ENCODE peak calls at places on chromosomes 6 and 20, in five cellular contexts. J, E, I, C and A are unnamed samples. For H3K4me1, the result is how much of the 10 kb centered on the place peaks cover.

GRCh38 chr6:99789767-99790166 is 183.1 kb downstream of the PRDM13 start:
- DNase-seq in J (no peak), E (no peak), I (no peak), C (no peak), A (no peak)

GRCh38 chr6:127618729-127619128 is 41.8 kb downstream of the C6orf58 start:
- DNase-seq in J (no peak), E (no peak), I (peak), C (no peak), A (no peak)

GRCh38 chr20:57662313-57663240 is 42.4 kb upstream of the ZBP1 start:
- DNase-seq in J (peak), E (peak), I (no peak), C (no peak), A (peak)

GRCh38 chr6:6915219-6915618 is 192.5 kb upstream of the RREB1 start:
- DNase-seq in J (no peak), E (no peak), I (no peak), C (no peak), A (no peak)

GRCh38 chr6:42404494-42404893 is 47.2 kb downstream of the TRERF1 start:
- DNase-seq in J (peak), E (peak), I (peak), C (no peak), A (no peak)

GRCh38 chr20:38187512-38187911 is 22.4 kb upstream of the TGM2 start:
- DNase-seq in J (no peak), E (no peak), I (peak), C (peak), A (peak)

GRCh38 chr6:36130672-36131516 is 581 bp downstream of the MAPK13 start:
- DNase-seq in J (no peak), E (peak), I (no peak), C (peak), A (peak)

GRCh38 chr6:166540631-166541331 is 45.7 kb downstream of the RAMACL start:
- DNase-seq in J (peak), E (no peak), I (peak), C (no peak), A (no peak)

GRCh38 chr6:169082817-169083540 is 170.7 kb downstream of the THBS2 start:
- DNase-seq in J (no peak), E (no peak), I (no peak), C (no peak), A (no peak)

GRCh38 chr6:168578036-168578435 is 137.1 kb downstream of the SMOC2 start:
- DNase-seq in J (no peak), E (no peak), I (no peak), C (no peak), A (no peak)

GRCh38 chr6:34922177-34922663 is 33.2 kb downstream of the ANKS1A start:
- DNase-seq in J (no peak), E (no peak), I (peak), C (peak), A (no peak)

GRCh38 chr6:158047120-158047518 is 65.5 kb downstream of the SYNJ2 start:
- DNase-seq in J (no peak), E (no peak), I (peak), C (no peak), A (no peak)

GRCh38 chr20:57837208-57838035 is 127.6 kb upstream of the PMEPA1 start:
- DNase-seq in J (no peak), E (no peak), I (no peak), C (no peak), A (no peak)

GRCh38 chr6:7500737-7501282 is 40.7 kb upstream of the DSP start:
- DNase-seq in J (no peak), E (no peak), I (no peak), C (no peak), A (no peak)

GRCh38 chr6:44508646-44509045 is 121.1 kb downstream of the CDC5L start:
- DNase-seq in J (no peak), E (no peak), I (peak), C (no peak), A (no peak)

GRCh38 chr20:39233755-39234154 is 271.6 kb downstream of the DHX35 start:
- DNase-seq in J (no peak), E (no peak), I (no peak), C (no peak), A (no peak)

GRCh38 chr20:16415079-16415478 is 158.2 kb downstream of the KIF16B start:
- DNase-seq in J (no peak), E (no peak), I (peak), C (no peak), A (no peak)

GRCh38 chr6:160238786-160239751 is 19.6 kb downstream of the SLC22A2 start:
- DNase-seq in J (no peak), E (no peak), I (no peak), C (no peak), A (no peak)

GRCh38 chr6:117495873-117496272 is 13.4 kb downstream of the DCBLD1 start:
- DNase-seq in J (no peak), E (no peak), I (peak), C (no peak), A (no peak)

GRCh38 chr20:62489186-62489939 is 13.6 kb upstream of the GATA5 start:
- DNase-seq in J (no peak), E (no peak), I (no peak), C (no peak), A (no peak)

GRCh38 chr6:138586638-138587037 is 87.3 kb upstream of the NHSL1 start:
- DNase-seq in J (no peak), E (no peak), I (no peak), C (no peak), A (no peak)

GRCh38 chr6:104548297-104548696 is 311.4 kb downstream of the HACE1 start:
- DNase-seq in J (no peak), E (no peak), I (no peak), C (no peak), A (no peak)

GRCh38 chr6:7238900-7239589 is 74.0 kb downstream of the SSR1 start:
- DNase-seq in J (peak), E (peak), I (peak), C (peak), A (peak)

DNA sequence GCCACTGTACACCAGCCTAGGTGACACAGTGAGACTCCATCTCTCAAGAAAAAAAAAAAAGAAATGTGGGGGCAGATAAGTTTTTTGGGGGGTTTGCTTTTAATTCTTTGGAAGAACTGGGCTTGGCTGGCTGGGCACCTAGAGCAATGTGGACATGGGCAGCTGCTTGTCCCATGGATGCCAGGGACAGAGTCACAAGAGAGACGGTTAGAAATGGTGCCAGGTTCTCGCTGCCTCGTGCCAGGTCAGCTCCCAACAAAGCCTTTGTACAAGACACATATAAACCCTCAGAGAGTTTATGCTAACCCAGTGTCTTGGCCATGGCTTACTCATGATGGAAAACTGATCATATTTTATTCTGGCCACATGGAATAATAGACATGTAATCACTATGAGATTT is 76.2 kb upstream of the ESR1 start:
- DNase-seq in J (no peak), E (no peak), I (no peak), C (no peak), A (no peak)
- TF ChIP-seq POLR2A in J (no peak), E (no peak), I (no peak), C (no peak), A (no peak)

GRCh38 chr6:4021133-4021861 is 57.6 kb downstream of the FAM217A start:
- DNase-seq in J (peak), E (peak), I (peak), C (peak), A (peak)

GRCh38 chr6:4023240-4023639 is 55.7 kb downstream of the FAM217A start:
- DNase-seq in J (no peak), E (no peak), I (no peak), C (peak), A (no peak)

GRCh38 chr6:4021862-4022715 is 56.8 kb downstream of the FAM217A start:
- DNase-seq in J (no peak), E (no peak), I (no peak), C (peak), A (no peak)

GRCh38 chr6:4018194-4019111 is 60.5 kb downstream of the FAM217A start:
- DNase-seq in J (peak), E (peak), I (peak), C (peak), A (peak)

DNA sequence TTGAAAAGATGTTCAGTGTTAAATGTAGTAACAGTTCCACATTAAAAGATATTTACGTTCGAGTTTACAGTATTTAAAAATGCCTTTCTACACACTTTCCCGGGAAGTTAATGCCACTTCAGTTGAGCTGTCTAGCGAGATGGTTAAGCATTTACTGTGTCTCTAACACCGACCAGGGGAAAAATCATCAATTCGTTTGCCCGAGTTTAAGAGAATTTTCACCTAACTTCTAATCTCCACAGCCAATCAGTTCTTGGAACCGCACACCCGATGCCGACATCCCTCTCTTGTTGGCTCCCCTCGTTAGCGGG is 58.2 kb downstream of the FAM217A start:
- DNase-seq in J (no peak), E (no peak), I (no peak), C (no peak), A (no peak)
- H3K4me1 ChIP-seq in J (under half), E (under half), I (under half), C (half or more), A (under half)

GRCh38 chr6:31401403-31401802 is 2.0 kb upstream of the MICA start:
- DNase-seq in J (no peak), E (peak), I (peak), C (peak), A (no peak)
- TF ChIP-seq POLR2A in J (peak), E (peak), I (no peak), C (no peak), A (peak)

GRCh38 chr20:36855241-36855657 is 20.7 kb upstream of the TLDC2 start:
- DNase-seq in J (no peak), E (no peak), I (no peak), C (no peak), A (no peak)
- H3K4me1 ChIP-seq in J (under half), E (under half), I (under half), C (under half), A (under half)

GRCh38 chr6:10516953-10517352 is 4.2 kb upstream of the GCNT2 start:
- DNase-seq in J (no peak), E (no peak), I (no peak), C (no peak), A (no peak)

GRCh38 chr6:10520468-10520867 is 683 bp upstream of the GCNT2 start:
- DNase-seq in J (no peak), E (no peak), I (peak), C (peak), A (no peak)

GRCh38 chr6:10522929-10523573 is 1.9 kb downstream of the GCNT2 start:
- DNase-seq in J (no peak), E (no peak), I (no peak), C (peak), A (no peak)

GRCh38 chr6:10518461-10519216 is 2.5 kb upstream of the GCNT2 start:
- DNase-seq in J (no peak), E (no peak), I (peak), C (peak), A (no peak)

GRCh38 chr6:10521104-10521808 is at the start of gene GCNT2:
- DNase-seq in J (peak), E (no peak), I (peak), C (peak), A (no peak)
- TF ChIP-seq POLR2A in J (no peak), E (no peak), I (no peak), C (no peak), A (no peak)

DNA sequence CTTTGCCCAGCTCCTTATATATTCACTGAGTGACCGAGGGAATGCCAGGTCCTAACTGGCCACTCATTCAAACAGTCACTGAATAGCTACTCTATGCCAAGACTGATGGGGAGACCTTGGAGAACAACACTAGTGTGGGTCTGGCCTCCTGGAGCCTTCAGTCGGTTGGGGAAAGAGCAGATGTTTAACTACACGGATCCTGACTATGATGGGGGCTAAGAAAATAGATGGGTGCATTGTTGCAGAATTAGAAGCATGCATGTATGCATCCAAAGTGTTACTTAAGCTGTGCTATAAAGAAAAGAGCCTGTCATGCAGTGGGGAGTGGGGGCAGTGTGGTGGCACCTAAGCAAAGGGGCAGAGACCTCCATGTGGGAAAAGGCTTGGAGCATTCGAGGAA is 6.5 kb downstream of the FKBP1A start:
- DNase-seq in J (no peak), E (no peak), I (no peak), C (no peak), A (no peak)
- H3K4me1 ChIP-seq in J (under half), E (under half), I (under half), C (half or more), A (under half)

DNA sequence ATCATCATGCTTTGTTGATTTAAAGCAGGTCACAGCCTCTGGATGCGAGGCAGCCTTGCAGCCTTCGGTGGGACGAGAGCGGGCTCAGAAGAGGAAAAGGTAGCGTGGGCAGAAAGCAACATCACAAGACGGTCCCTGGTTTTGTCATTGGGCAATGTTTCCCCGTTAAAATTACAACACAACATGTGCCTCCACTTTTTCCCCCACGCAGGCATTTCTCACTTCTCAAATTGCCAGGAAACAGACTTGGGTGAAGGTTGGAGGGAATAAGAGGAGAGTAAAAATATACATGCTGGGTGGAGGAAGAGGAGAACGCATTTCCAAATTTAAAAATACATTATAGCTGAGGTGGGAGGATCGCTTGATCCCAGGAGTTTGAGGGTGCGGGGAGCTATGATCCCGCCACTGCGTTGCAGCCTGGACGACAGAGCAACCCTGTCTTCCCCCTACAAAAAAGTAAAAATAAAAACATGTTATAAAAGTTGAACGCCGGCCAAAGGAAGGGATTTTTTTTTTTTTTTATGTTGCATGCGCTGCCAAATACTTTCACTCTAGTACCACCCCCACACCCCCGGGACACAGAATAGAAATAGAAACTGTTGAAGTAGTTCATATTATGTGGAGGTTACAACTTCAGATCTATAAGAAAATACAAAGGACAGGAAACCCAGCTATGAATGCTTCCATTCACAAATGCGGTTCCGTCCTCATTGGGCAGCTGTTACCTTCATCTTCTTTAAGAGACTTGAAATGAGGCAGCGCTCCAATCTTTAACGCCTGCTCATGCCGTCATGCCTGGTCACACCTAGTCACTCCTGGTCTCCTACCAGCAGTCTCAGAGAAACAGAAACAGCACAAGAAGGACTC is 13.8 kb upstream of the NAA20 start:
- DNase-seq in J (peak), E (peak), I (peak), C (no peak), A (no peak)
- TF ChIP-seq POLR2A in J (no peak), E (no peak), I (no peak), C (no peak), A (no peak)

GRCh38 chr6:156630613-156631302 is 146.4 kb upstream of the ARID1B start:
- DNase-seq in J (no peak), E (no peak), I (no peak), C (peak), A (no peak)
- H3K4me1 ChIP-seq in J (under half), E (under half), I (under half), C (under half), A (under half)